ENCODE peak calls at places on chromosomes 6 and 20, in eight cellular contexts. D, U, J, N, F, E, M and B are unnamed samples.
A peak's percentile ranks its signal among the peaks of the same experiment; 100 is the strongest.

GRCh38 chr6:78101387-78101786 is 448.5 kb downstream of the MEI4 start:
- DNase-seq in D (no peak), U (no peak), J (no peak), N (no peak), F (no peak), E (no peak), M (no peak), B (no peak)

GRCh38 chr6:149031545-149032317 is 284.9 kb downstream of the UST start:
- DNase-seq in D (no peak), U (no peak), J (no peak), N (peak; percentile 91), F (no peak), E (peak; percentile 40), M (peak; percentile 67), B (peak; percentile 85)

GRCh38 chr6:110799181-110799580 is 16.1 kb downstream of the CDK19 start:
- DNase-seq in D (no peak), U (no peak), J (no peak), N (no peak), F (no peak), E (no peak), M (no peak), B (no peak)

GRCh38 chr6:25476126-25476525 is 175.9 kb upstream of the SCGN start:
- DNase-seq in D (no peak), U (no peak), J (no peak), N (no peak), F (no peak), E (no peak), M (no peak), B (peak; percentile 11)

GRCh38 chr6:16146527-16146955 is 17.7 kb downstream of the MYLIP start:
- DNase-seq in D (no peak), U (no peak), J (no peak), N (no peak), F (no peak), E (no peak), M (no peak), B (no peak)

GRCh38 chr6:25652007-25652515 is at the start of gene SCGN:
- DNase-seq in D (peak; percentile 44), U (no peak), J (peak; percentile 75), N (peak; percentile 21), F (peak; percentile 75), E (no peak), M (peak; percentile 25), B (peak; percentile 36)

GRCh38 chr20:42836339-42836738 is 353.4 kb downstream of the PTPRT start:
- DNase-seq in D (no peak), U (no peak), J (no peak), N (no peak), F (no peak), E (no peak), M (no peak), B (no peak)

GRCh38 chr6:151425561-151425960 is 26.4 kb downstream of the RMND1 start:
- DNase-seq in D (no peak), U (no peak), J (no peak), N (no peak), F (no peak), E (no peak), M (no peak), B (peak; percentile 20)

GRCh38 chr6:29426654-29427053 is 11.9 kb downstream of the OR12D1 start:
- DNase-seq in D (no peak), U (no peak), J (no peak), N (peak; percentile 3), F (no peak), E (no peak), M (no peak), B (no peak)

GRCh38 chr20:32589256-32589655 is 4.1 kb upstream of the NOL4L start:
- DNase-seq in D (no peak), U (no peak), J (no peak), N (no peak), F (no peak), E (peak; percentile 80), M (no peak), B (peak; percentile 36)

GRCh38 chr6:99349620-99350141 is at the start of gene FAXC:
- DNase-seq in D (peak; percentile 79), U (peak; percentile 73), J (peak; percentile 38), N (peak; percentile 44), F (no peak), E (peak; percentile 22), M (peak; percentile 25), B (peak; percentile 14)

GRCh38 chr20:17617868-17618672 is 48.2 kb downstream of the DSTN start:
- DNase-seq in D (peak; percentile 37), U (peak; percentile 72), J (no peak), N (no peak), F (peak; percentile 61), E (no peak), M (peak; percentile 35), B (no peak)

GRCh38 chr6:14074723-14075503 is 42.7 kb upstream of the CD83 start:
- DNase-seq in D (no peak), U (no peak), J (peak; percentile 44), N (peak; percentile 15), F (no peak), E (peak; percentile 19), M (peak; percentile 34), B (peak; percentile 44)

GRCh38 chr6:145813285-145814034 is 1.1 kb downstream of the FBXO30 start:
- DNase-seq in D (no peak), U (no peak), J (no peak), N (peak; percentile 36), F (no peak), E (no peak), M (no peak), B (peak; percentile 84)

GRCh38 chr6:144149894-144150672 is at the start of gene STX11:
- DNase-seq in D (peak; percentile 85), U (peak; percentile 78), J (peak; percentile 75), N (peak; percentile 43), F (peak; percentile 90), E (peak; percentile 55), M (peak; percentile 50), B (peak; percentile 29)
- TF ChIP-seq POLR2A in D (no peak), U (no peak), J (no peak), N (no peak), F (no peak), E (no peak), M (no peak), B (no peak)

DNA sequence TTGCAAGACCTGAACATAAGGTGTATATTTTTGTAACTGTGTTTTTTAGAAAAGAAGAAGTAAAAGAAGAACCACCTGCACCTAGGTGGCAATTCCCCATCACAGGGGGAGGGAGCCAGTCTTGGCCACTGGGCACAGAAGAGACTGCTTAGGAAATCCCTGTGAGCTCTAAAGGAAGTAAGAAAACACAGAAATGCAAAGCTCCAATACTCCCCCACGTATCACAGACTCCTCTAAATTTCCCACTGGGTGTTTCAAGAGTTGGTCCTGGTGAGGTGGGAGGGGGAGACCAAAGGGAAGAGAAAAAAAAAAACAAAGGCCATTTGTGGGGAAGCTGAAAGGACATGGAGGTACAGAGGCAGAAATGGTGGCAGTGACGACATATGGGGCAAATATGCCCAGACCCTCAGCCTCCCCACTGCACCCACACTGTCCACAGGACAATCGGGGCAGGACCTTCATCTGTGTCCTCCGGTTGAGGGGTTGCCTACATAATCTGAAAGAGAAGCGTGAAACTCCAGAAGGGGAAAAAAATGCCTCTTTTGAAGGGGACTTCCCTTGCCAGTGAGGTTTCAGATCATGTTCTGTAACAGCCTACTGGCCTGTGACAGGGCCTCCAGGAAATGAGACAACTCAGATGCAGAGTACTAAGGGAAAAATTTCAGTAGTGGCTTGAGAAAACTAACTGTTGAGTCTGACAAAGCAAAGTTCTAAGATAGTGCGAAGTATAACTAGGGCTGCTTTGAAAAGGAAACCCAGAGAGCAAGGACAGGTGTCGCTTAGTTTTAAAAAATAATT is 226.2 kb upstream of the MARCKS start:
- DNase-seq in D (peak; percentile 54), U (no peak), J (no peak), N (no peak), F (no peak), E (no peak), M (no peak), B (peak; percentile 86)
- TF ChIP-seq POLR2A in D (no peak), U (no peak), J (no peak), N (no peak), F (no peak), E (no peak), M (no peak), B (no peak)

GRCh38 chr6:138503881-138504680 is 4.8 kb upstream of the NHSL1 start:
- DNase-seq in D (no peak), U (no peak), J (no peak), N (peak; percentile 44), F (no peak), E (no peak), M (no peak), B (no peak)
- TF ChIP-seq POLR2A in D (no peak), U (no peak), J (no peak), N (no peak), F (no peak), E (no peak), M (no peak), B (no peak)

GRCh38 chr6:57316581-57317059 is 810 bp upstream of the PRIM2 start:
- DNase-seq in D (peak; percentile 84), U (peak; percentile 91), J (peak; percentile 90), N (peak; percentile 90), F (peak; percentile 85), E (peak; percentile 74), M (peak; percentile 85), B (peak; percentile 92)

GRCh38 chr6:57313711-57314471 is 3.5 kb upstream of the PRIM2 start:
- DNase-seq in D (no peak), U (peak; percentile 91), J (no peak), N (peak; percentile 74), F (no peak), E (peak; percentile 74), M (peak; percentile 64), B (peak; percentile 98)

GRCh38 chr6:57315851-57316250 is 1.6 kb upstream of the PRIM2 start:
- DNase-seq in D (no peak), U (peak; percentile 48), J (no peak), N (no peak), F (no peak), E (no peak), M (no peak), B (no peak)

GRCh38 chr6:57313009-57313408 is 4.4 kb upstream of the PRIM2 start:
- DNase-seq in D (no peak), U (no peak), J (no peak), N (no peak), F (no peak), E (no peak), M (no peak), B (no peak)

DNA sequence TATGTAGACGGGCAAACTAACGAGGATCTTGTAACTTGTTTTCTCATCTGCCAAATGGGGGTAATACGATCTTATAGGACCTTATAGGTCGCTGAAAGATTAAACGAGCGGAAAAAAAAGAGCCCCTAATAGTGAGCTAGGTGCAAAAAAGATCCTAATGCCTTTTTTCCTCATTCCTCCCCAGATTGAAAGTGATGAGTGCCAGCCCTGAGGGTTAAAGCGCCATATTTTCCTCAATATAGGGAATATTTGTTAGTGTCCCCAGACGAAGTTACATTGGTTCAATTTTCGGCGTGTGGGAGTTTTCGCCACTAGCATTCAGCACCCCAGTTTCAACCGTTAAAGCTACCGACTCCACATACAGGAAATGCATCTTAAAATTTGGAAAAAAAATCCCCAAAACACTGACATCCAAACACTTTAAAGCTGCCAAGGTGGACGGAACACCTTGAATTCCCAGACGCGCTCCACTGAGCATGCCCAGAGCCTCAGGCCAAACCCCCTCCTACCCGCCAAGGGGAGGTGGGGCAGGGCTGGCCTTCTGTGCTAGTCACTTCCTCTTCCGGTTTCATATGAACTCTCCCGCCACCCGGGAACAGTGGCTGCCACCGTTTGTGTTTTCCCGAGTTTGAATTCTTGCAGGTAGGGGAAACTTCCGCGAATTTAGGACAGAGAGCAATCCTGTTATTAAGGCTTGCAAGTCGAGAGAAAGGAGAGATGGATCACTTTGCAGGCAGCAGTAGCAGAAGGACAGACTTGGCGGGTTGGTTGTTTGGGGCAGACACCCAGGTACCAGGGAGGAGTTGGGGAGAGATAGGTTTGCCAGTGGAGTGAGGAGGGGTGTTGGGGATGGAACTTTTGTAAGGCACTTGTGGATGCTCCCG is at the start of gene PRIM2:
- DNase-seq in D (peak; percentile 90), U (peak; percentile 94), J (peak; percentile 93), N (peak; percentile 83), F (peak; percentile 91), E (peak; percentile 89), M (peak; percentile 79), B (peak; percentile 76)
- TF ChIP-seq POLR2A in D (no peak), U (no peak), J (no peak), N (peak; percentile 71), F (no peak), E (peak; percentile 67), M (peak; percentile 64), B (peak; percentile 7)